ENCODE peak calls at places on chromosomes 13 and 19, in ten cellular contexts. S is osteocyte, D is PC-9, Q is GM23338, X is epithelial cell of proximal tubule, V is mammary epithelial cell, A is A549, H is AG09309, M is Peyer's patch, K is breast epithelium. E is an unnamed sample.

GRCh38 chr19:45757696-45758095 is 11.4 kb downstream of the SIX5 start:
- DNase-seq in S (no peak), D (no peak), Q (no peak), X (no peak), V (no peak), A (no peak), H (no peak), M (no peak), K (no peak), E (no peak)

GRCh38 chr19:32349724-32350475 is 4.5 kb downstream of the ZNF507 start:
- DNase-seq in S (no peak), D (peak; percentile 60), Q (no peak), X (no peak), V (no peak), A (no peak), H (no peak), M (no peak), K (no peak), E (peak; percentile 25)

GRCh38 chr13:29925457-29925856 is 75.0 kb upstream of the UBL3 start:
- DNase-seq in S (no peak), D (peak; percentile 95), Q (no peak), X (peak; percentile 76), V (peak; percentile 79), A (peak; percentile 87), H (peak; percentile 69), M (no peak), K (peak; percentile 72), E (peak; percentile 74)

GRCh38 chr13:50840327-50840726 is 3.2 kb downstream of the DLEU7 start:
- DNase-seq in S (no peak), D (no peak), Q (no peak), X (no peak), V (no peak), A (no peak), H (no peak), M (no peak), K (no peak), E (no peak)

GRCh38 chr19:5918463-5919079 is 4.5 kb downstream of the CAPS start:
- DNase-seq in S (no peak), D (no peak), Q (no peak), X (no peak), V (no peak), A (no peak), H (no peak), M (no peak), K (no peak), E (no peak)

GRCh38 chr19:13843104-13843921 is 33.6 kb upstream of the NANOS3 start:
- DNase-seq in S (peak; percentile 93), D (peak; percentile 87), Q (peak; percentile 76), X (no peak), V (peak; percentile 93), A (peak; percentile 86), H (no peak), M (peak; percentile 70), K (peak; percentile 84), E (peak; percentile 80)

GRCh38 chr19:4879041-4879440 is 11.6 kb upstream of the PLIN3 start:
- DNase-seq in S (no peak), D (peak; percentile 42), Q (no peak), X (no peak), V (no peak), A (no peak), H (no peak), M (no peak), K (no peak), E (no peak)

GRCh38 chr13:84096221-84096620 is 213.9 kb upstream of the SLITRK1 start:
- DNase-seq in S (no peak), D (no peak), Q (no peak), X (no peak), V (peak; percentile 1), A (no peak), H (no peak), M (no peak), K (no peak), E (no peak)

GRCh38 chr13:32150794-32151193 is 119.2 kb downstream of the FRY start:
- DNase-seq in S (no peak), D (no peak), Q (no peak), X (no peak), V (no peak), A (no peak), H (peak; percentile 70), M (no peak), K (no peak), E (no peak)

GRCh38 chr13:76663941-76664340 is 222.3 kb downstream of the KCTD12 start:
- DNase-seq in S (no peak), D (no peak), Q (no peak), X (no peak), V (no peak), A (no peak), H (no peak), M (no peak), K (no peak), E (no peak)

GRCh38 chr19:16208064-16208759 is 10.5 kb downstream of the AP1M1 start:
- DNase-seq in S (no peak), D (no peak), Q (no peak), X (no peak), V (no peak), A (no peak), H (no peak), M (no peak), K (no peak), E (no peak)

GRCh38 chr19:49422407-49423277 is 599 bp downstream of the PTH2 start:
- DNase-seq in S (peak; percentile 84), D (no peak), Q (peak; percentile 86), X (no peak), V (peak; percentile 45), A (peak; percentile 89), H (no peak), M (no peak), K (no peak), E (peak; percentile 31)
- TF ChIP-seq CTCF in S (peak; percentile 55), D (no peak), Q (peak; percentile 58), X (peak; percentile 28), V (peak; percentile 10), A (peak; percentile 61), H (peak; percentile 22), M (peak; percentile 39), K (no peak), E (no peak)

GRCh38 chr19:35642798-35643254 is 1.3 kb downstream of the ETV2 start:
- DNase-seq in S (no peak), D (no peak), Q (peak; percentile 28), X (no peak), V (no peak), A (no peak), H (no peak), M (no peak), K (no peak), E (no peak)

GRCh38 chr19:35643255-35644205 is 2.0 kb downstream of the ETV2 start:
- DNase-seq in S (peak; percentile 92), D (peak; percentile 63), Q (peak; percentile 96), X (no peak), V (peak; percentile 76), A (peak; percentile 94), H (no peak), M (peak; percentile 94), K (peak; percentile 78), E (peak; percentile 88)

GRCh38 chr19:35644987-35645679 is 3.0 kb upstream of the COX6B1 start:
- DNase-seq in S (no peak), D (no peak), Q (peak; percentile 97), X (no peak), V (peak; percentile 33), A (peak; percentile 79), H (no peak), M (peak; percentile 84), K (peak; percentile 76), E (peak; percentile 77)

GRCh38 chr19:35645680-35646511 is 2.2 kb upstream of the COX6B1 start:
- DNase-seq in S (no peak), D (no peak), Q (peak; percentile 29), X (no peak), V (no peak), A (no peak), H (no peak), M (no peak), K (no peak), E (no peak)

GRCh38 chr19:35644206-35644986 is 2.9 kb downstream of the ETV2 start:
- DNase-seq in S (peak; percentile 95), D (peak; percentile 86), Q (peak; percentile 98), X (peak; percentile 48), V (peak; percentile 93), A (peak; percentile 99), H (peak; percentile 33), M (peak; percentile 98), K (peak; percentile 93), E (peak; percentile 96)
- TF ChIP-seq CTCF in S (no peak), D (no peak), Q (no peak), X (no peak), V (no peak), A (no peak), H (no peak), M (no peak), K (no peak), E (no peak)

GRCh38 chr19:48085904-48086864 is 24.4 kb downstream of the PLA2G4C start:
- DNase-seq in S (no peak), D (no peak), Q (peak; percentile 61), X (no peak), V (peak; percentile 8), A (no peak), H (no peak), M (no peak), K (peak; percentile 27), E (no peak)
- TF ChIP-seq CTCF in S (no peak), D (no peak), Q (peak; percentile 54), X (peak; percentile 37), V (no peak), A (no peak), H (no peak), M (no peak), K (no peak), E (no peak)

GRCh38 chr13:31053098-31053497 is 108.6 kb downstream of the HSPH1 start:
- DNase-seq in S (no peak), D (peak; percentile 92), Q (no peak), X (no peak), V (peak; percentile 37), A (no peak), H (no peak), M (no peak), K (peak; percentile 83), E (peak; percentile 8)

GRCh38 chr13:31050486-31051400 is 111.0 kb downstream of the HSPH1 start:
- DNase-seq in S (no peak), D (no peak), Q (no peak), X (no peak), V (no peak), A (no peak), H (no peak), M (no peak), K (no peak), E (no peak)

GRCh38 chr13:31052478-31052877 is 109.2 kb downstream of the HSPH1 start:
- DNase-seq in S (no peak), D (no peak), Q (no peak), X (no peak), V (no peak), A (no peak), H (no peak), M (no peak), K (no peak), E (no peak)

GRCh38 chr13:31053896-31054295 is 107.8 kb downstream of the HSPH1 start:
- DNase-seq in S (no peak), D (no peak), Q (no peak), X (no peak), V (no peak), A (no peak), H (no peak), M (no peak), K (no peak), E (no peak)

DNA sequence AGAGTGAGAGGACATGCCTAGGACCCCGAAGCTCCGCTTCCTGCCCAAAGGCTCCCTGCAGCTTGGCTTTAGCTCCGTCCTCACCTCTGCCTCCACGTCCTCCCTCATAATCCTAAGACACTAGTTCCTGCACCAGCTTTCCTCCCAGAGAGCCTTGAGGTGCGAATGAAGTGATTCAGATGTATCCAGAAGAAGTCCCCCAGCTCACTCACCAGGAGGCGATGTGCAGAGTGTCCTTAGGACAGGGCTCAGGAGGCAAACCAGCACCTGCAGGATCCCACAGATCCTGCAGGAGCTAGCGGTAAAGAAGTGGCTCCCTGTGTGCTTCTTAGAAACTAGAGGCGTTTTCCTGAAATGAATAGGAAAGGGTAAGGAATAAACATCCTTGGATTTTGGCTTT is 109.7 kb downstream of the HSPH1 start:
- DNase-seq in S (no peak), D (no peak), Q (peak; percentile 72), X (no peak), V (no peak), A (peak; percentile 50), H (no peak), M (no peak), K (no peak), E (no peak)
- TF ChIP-seq CTCF in S (no peak), D (no peak), Q (peak; percentile 61), X (peak; percentile 14), V (no peak), A (no peak), H (no peak), M (no peak), K (no peak), E (no peak)